ENCODE peak calls at places on chromosomes 11 and 22, in five cellular contexts. J is transverse colon, U is lower leg skin, O is spleen, X is NB4. R is an unnamed sample.

GRCh38 chr11:14969922-14970323 is 2.2 kb downstream of the CALCA start:
- DNase-seq in J (peak; percentile 29), X (peak; percentile 41), O (peak; percentile 79), U (no peak), R (no peak)

GRCh38 chr22:42284643-42285181 is 14.3 kb upstream of the TCF20 start:
- DNase-seq in U (no peak), X (no peak), J (no peak), O (peak; percentile 61), R (no peak)

GRCh38 chr22:44538071-44538470 is 40.0 kb upstream of the RTL6 start:
- DNase-seq in X (peak; percentile 17), J (no peak), O (no peak), U (no peak), R (no peak)

GRCh38 chr11:115776916-115777315 is 272.7 kb upstream of the CADM1 start:
- DNase-seq in O (no peak), X (no peak), J (no peak), U (no peak), R (no peak)

GRCh38 chr11:2944953-2945756 is 15.9 kb upstream of the PHLDA2 start:
- DNase-seq in U (peak; percentile 97), J (peak; percentile 86), O (peak; percentile 92), X (no peak), R (peak; percentile 93)

GRCh38 chr11:96006016-96006415 is 82.1 kb upstream of the MTMR2 start:
- DNase-seq in O (no peak), U (no peak), X (no peak), J (no peak), R (no peak)

GRCh38 chr11:85685131-85685819 is 720 bp downstream of the CCDC89 start:
- DNase-seq in O (peak; percentile 54), J (no peak), U (no peak), X (no peak), R (no peak)

GRCh38 chr22:36291831-36292740 is 39.2 kb downstream of the APOL1 start:
- DNase-seq in U (no peak), J (no peak), O (peak; percentile 59), X (no peak), R (no peak)

GRCh38 chr11:46504817-46505613 is 88.8 kb downstream of the AMBRA1 start:
- DNase-seq in O (no peak), U (no peak), X (no peak), J (no peak), R (peak; percentile 55)

GRCh38 chr11:95652002-95652472 is 137.5 kb downstream of the FAM76B start:
- DNase-seq in X (no peak), U (no peak), J (no peak), O (no peak), R (no peak)

GRCh38 chr11:126512251-126512650 is 156.8 kb downstream of the ST3GAL4 start:
- DNase-seq in U (no peak), J (no peak), X (no peak), O (peak; percentile 62), R (no peak)

GRCh38 chr11:32056445-32056844 is 34.4 kb upstream of the RCN1 start:
- DNase-seq in X (peak; percentile 91), J (no peak), O (no peak), U (no peak), R (peak; percentile 50)

GRCh38 chr11:106415510-106415909 is 338.0 kb downstream of the AASDHPPT start:
- DNase-seq in J (no peak), O (no peak), X (no peak), U (no peak), R (no peak)

GRCh38 chr11:18669211-18669593 is 29.4 kb upstream of the TMEM86A start:
- DNase-seq in U (peak; percentile 20), J (no peak), O (no peak), X (peak; percentile 24), R (no peak)

GRCh38 chr11:133966924-133967598 is 10.3 kb upstream of the IGSF9B start:
- DNase-seq in O (peak; percentile 89), J (peak; percentile 32), U (no peak), X (peak; percentile 39), R (no peak)

GRCh38 chr22:49657275-49657973 is 170.2 kb downstream of the BRD1 start:
- DNase-seq in J (peak; percentile 68), O (peak; percentile 93), X (peak; percentile 30), U (peak; percentile 93), R (no peak)

GRCh38 chr22:49656291-49656851 is 171.3 kb downstream of the BRD1 start:
- DNase-seq in J (no peak), U (no peak), X (no peak), O (peak; percentile 84), R (no peak)

GRCh38 chr22:49658902-49659280 is 168.8 kb downstream of the BRD1 start:
- DNase-seq in U (no peak), X (no peak), J (no peak), O (peak; percentile 37), R (no peak)

GRCh38 chr22:49659281-49659923 is 168.3 kb downstream of the BRD1 start:
- DNase-seq in U (peak; percentile 83), X (no peak), O (peak; percentile 77), J (peak; percentile 4), R (no peak)

DNA sequence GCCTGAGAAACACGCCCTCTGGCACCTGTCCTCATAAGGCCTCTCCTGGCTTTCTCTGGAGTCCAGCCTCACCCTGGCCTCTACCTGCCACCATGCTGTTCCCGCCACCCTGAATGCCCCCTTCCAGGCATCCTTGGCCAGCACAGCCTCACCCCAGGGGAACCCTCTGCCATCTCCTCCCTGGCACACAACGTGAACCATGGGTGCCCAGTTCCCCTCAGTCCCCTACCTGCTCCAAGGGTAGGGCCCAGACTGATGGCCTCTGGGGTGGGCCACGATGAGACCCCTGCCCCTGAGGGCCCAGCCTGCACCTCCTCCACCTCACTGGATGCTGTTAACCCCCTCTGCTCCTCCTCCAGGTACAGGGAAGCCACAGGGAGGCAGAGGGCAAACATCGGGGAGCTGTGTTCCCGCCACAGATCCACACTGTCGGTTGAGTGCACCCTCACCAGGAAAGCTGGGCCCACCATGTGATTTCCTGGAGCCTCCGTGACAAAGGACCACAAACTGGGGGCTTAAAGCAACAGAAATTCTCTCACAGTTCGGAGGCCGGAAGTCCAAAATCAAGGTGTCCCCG is 169.6 kb downstream of the BRD1 start:
- DNase-seq in J (no peak), U (no peak), O (no peak), X (no peak), R (no peak)
- H3K4me3 ChIP-seq in J (no peak overlapping the region), U (no peak overlapping the region), O (peak overlapping the region; percentile 94), X (no peak overlapping the region), R (no peak overlapping the region)

GRCh38 chr11:20754957-20755356 is 85.6 kb downstream of the NELL1 start:
- DNase-seq in O (no peak), U (no peak), J (no peak), X (peak; percentile 48), R (no peak)
- TF ChIP-seq CTCF in O (no peak), U (no peak), J (no peak), X (peak; percentile 26), R (no peak)

GRCh38 chr22:39731881-39732555 is 161.5 kb downstream of the CACNA1I start:
- DNase-seq in O (peak; percentile 68), X (no peak), J (no peak), U (no peak), R (no peak)
- H3K4me3 ChIP-seq in O (no peak overlapping the region), X (no peak overlapping the region), J (no peak overlapping the region), U (no peak overlapping the region), R (no peak overlapping the region)

GRCh38 chr11:122882809-122883681 is 486 bp downstream of the JHY start:
- DNase-seq in U (peak; percentile 92), X (peak; percentile 69), O (peak; percentile 85), J (peak; percentile 74), R (no peak)

GRCh38 chr11:122882189-122882808 is at the start of gene JHY:
- DNase-seq in U (no peak), X (no peak), J (no peak), O (no peak), R (no peak)

GRCh38 chr11:122877732-122878131 is 4.8 kb upstream of the JHY start:
- DNase-seq in U (no peak), J (no peak), X (no peak), O (no peak), R (no peak)

GRCh38 chr11:122883682-122883981 is 1.1 kb downstream of the JHY start:
- DNase-seq in J (no peak), U (no peak), X (no peak), O (no peak), R (peak; percentile 89)

DNA sequence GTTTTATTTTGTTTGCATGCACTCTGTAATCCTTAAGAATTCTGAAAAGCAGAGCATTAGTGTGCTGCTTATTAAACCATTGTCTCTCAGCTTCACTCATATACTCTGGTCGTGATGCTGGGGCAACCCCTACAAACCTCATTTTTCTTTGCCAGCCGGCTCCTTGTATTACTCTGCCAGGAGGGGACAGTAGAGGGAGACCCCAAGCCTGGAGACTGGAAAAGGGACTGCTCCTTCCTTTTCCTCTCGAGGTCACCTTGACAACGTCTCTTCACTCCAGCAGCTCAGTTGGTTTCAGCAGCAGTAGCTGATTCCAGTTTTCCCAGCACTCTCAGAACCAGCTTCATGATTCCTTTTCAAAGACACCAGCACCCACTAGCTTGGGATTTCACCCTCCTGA is 2.8 kb upstream of the JHY start:
- DNase-seq in J (no peak), U (no peak), X (no peak), O (no peak), R (no peak)
- TF ChIP-seq CTCF in J (no peak), U (no peak), X (no peak), O (no peak), R (no peak)

DNA sequence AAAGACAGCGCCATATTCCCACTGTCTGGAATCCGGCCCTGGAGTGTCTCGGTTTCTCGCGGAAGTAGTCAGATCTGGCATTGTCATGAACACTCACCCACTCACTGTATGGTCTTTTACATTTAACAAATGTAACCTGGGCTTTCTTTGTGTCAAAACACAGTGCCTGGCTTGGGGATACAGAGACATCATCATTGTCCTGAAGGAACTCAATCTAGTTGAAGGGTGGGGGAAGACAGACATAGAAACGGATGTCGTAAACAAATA is 1.3 kb upstream of the NECTIN1 start:
- DNase-seq in X (no peak), J (no peak), O (no peak), U (no peak), R (no peak)
- H3K4me3 ChIP-seq in X (no peak overlapping the region), J (peak overlapping the region; percentile 91), O (peak overlapping the region; percentile 96), U (no peak overlapping the region), R (no peak overlapping the region)

DNA sequence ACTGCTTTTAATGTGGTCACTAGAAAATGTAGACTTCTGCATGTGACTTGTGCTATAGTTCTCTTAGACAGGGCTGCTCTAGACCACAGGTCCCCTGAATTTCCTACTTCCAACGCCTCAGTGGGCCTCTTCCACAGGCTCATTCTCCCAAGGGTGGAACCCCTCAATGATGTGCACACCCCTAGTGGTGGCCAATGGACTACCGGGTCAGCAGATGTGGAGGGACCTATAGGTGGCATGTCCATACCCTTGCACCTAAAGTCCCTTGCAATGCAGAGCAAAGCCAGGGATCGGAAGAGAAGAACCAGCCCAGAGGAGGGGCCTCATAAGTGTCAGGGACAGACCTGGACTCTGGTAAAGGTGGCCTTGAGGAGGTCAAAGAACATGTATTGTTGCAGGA is 20.0 kb downstream of the MMP13 start:
- DNase-seq in U (peak; percentile 48), X (no peak), O (no peak), J (no peak), R (no peak)
- TF ChIP-seq CTCF in U (no peak), X (peak; percentile 20), O (no peak), J (no peak), R (no peak)

DNA sequence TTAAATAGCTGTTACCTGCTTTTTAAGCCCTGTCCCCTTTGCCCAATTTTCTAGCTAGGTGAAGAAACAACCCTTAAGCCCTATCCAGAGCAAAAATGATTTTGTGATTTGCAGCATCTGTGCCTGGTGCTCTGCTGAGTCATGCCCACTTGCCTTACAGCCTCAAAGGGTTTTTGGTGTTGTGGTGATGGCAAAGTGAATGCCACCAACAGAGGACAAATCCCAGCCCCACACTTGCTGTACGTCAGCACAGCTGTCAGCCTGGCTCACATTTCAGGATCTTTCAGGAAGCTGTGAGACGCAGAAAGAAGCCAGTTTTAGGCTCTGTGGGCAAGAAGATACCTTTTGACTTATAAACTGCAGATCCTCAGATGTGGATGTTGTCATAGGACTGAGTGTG is 401.7 kb downstream of the TENM4 start:
- DNase-seq in J (no peak), U (no peak), X (no peak), O (no peak), R (no peak)
- H3K4me3 ChIP-seq in J (no peak overlapping the region), U (no peak overlapping the region), X (no peak overlapping the region), O (no peak overlapping the region), R (no peak overlapping the region)

R was measured in astrocyte of the spinal cord.